ENCODE peak calls at places on chromosomes 5 and 9, in eight cellular contexts. One of them, this sample, is unnamed.

GRCh38 chr5:55218966-55219365 is 8.1 kb downstream of the MCIDAS start:
- DNase-seq in CD4-positive, alpha-beta memory T cell: no peak
- DNase-seq in endothelial cell: no peak
- DNase-seq in AG04449: no peak
- DNase-seq in T-helper 1 cell: no peak
- DNase-seq in activated CD4-positive, alpha-beta T cell treated with anti-CD3 and anti-CD28 coated beads, Interleukin-2, amount 10 ng/mL, durations not matched to agents 7 days and 5 days: no peak
- DNase-seq in Right ventricle myocardium superior: no peak
- DNase-seq in stimulated activated CD4-positive, alpha-beta T cell treated with anti-CD3 and anti-CD28 coated beads, TNF-alpha, amount 100 ng/mL, for 4 hours: no peak
- DNase-seq in this sample: no peak

GRCh38 chr9:29691758-29692407 is 2118.6 kb upstream of the C9orf72 start:
- DNase-seq in stimulated activated CD4-positive, alpha-beta T cell treated with anti-CD3 and anti-CD28 coated beads, TNF-alpha, amount 100 ng/mL, for 4 hours: no peak
- DNase-seq in Right ventricle myocardium superior: no peak
- DNase-seq in T-helper 1 cell: no peak
- DNase-seq in endothelial cell: peak
- DNase-seq in AG04449: no peak
- DNase-seq in CD4-positive, alpha-beta memory T cell: no peak
- DNase-seq in activated CD4-positive, alpha-beta T cell treated with anti-CD3 and anti-CD28 coated beads, Interleukin-2, amount 10 ng/mL, durations not matched to agents 7 days and 5 days: no peak
- DNase-seq in this sample: no peak

GRCh38 chr5:17302590-17302989 is 85.2 kb downstream of the BASP1 start:
- DNase-seq in Right ventricle myocardium superior: no peak
- DNase-seq in activated CD4-positive, alpha-beta T cell treated with anti-CD3 and anti-CD28 coated beads, Interleukin-2, amount 10 ng/mL, durations not matched to agents 7 days and 5 days: no peak
- DNase-seq in endothelial cell: no peak
- DNase-seq in AG04449: no peak
- DNase-seq in CD4-positive, alpha-beta memory T cell: no peak
- DNase-seq in T-helper 1 cell: no peak
- DNase-seq in stimulated activated CD4-positive, alpha-beta T cell treated with anti-CD3 and anti-CD28 coated beads, TNF-alpha, amount 100 ng/mL, for 4 hours: no peak
- DNase-seq in this sample: no peak

GRCh38 chr9:13082796-13083195 is 196.7 kb downstream of the MPDZ start:
- DNase-seq in endothelial cell: no peak
- DNase-seq in AG04449: no peak
- DNase-seq in T-helper 1 cell: no peak
- DNase-seq in activated CD4-positive, alpha-beta T cell treated with anti-CD3 and anti-CD28 coated beads, Interleukin-2, amount 10 ng/mL, durations not matched to agents 7 days and 5 days: no peak
- DNase-seq in Right ventricle myocardium superior: no peak
- DNase-seq in CD4-positive, alpha-beta memory T cell: no peak
- DNase-seq in stimulated activated CD4-positive, alpha-beta T cell treated with anti-CD3 and anti-CD28 coated beads, TNF-alpha, amount 100 ng/mL, for 4 hours: no peak
- DNase-seq in this sample: no peak

GRCh38 chr9:110049699-110050450 is 158.1 kb downstream of the C9orf152 start:
- DNase-seq in endothelial cell: peak
- DNase-seq in stimulated activated CD4-positive, alpha-beta T cell treated with anti-CD3 and anti-CD28 coated beads, TNF-alpha, amount 100 ng/mL, for 4 hours: peak
- DNase-seq in AG04449: no peak
- DNase-seq in Right ventricle myocardium superior: peak
- DNase-seq in CD4-positive, alpha-beta memory T cell: peak
- DNase-seq in T-helper 1 cell: no peak
- DNase-seq in activated CD4-positive, alpha-beta T cell treated with anti-CD3 and anti-CD28 coated beads, Interleukin-2, amount 10 ng/mL, durations not matched to agents 7 days and 5 days: peak
- DNase-seq in this sample: peak

GRCh38 chr5:102531506-102531905 is 32.7 kb upstream of the SLCO6A1 start:
- DNase-seq in CD4-positive, alpha-beta memory T cell: no peak
- DNase-seq in activated CD4-positive, alpha-beta T cell treated with anti-CD3 and anti-CD28 coated beads, Interleukin-2, amount 10 ng/mL, durations not matched to agents 7 days and 5 days: no peak
- DNase-seq in stimulated activated CD4-positive, alpha-beta T cell treated with anti-CD3 and anti-CD28 coated beads, TNF-alpha, amount 100 ng/mL, for 4 hours: no peak
- DNase-seq in T-helper 1 cell: no peak
- DNase-seq in AG04449: no peak
- DNase-seq in Right ventricle myocardium superior: no peak
- DNase-seq in endothelial cell: no peak
- DNase-seq in this sample: no peak

GRCh38 chr9:107755267-107755666 is 265.7 kb upstream of the KLF4 start:
- DNase-seq in stimulated activated CD4-positive, alpha-beta T cell treated with anti-CD3 and anti-CD28 coated beads, TNF-alpha, amount 100 ng/mL, for 4 hours: no peak
- DNase-seq in activated CD4-positive, alpha-beta T cell treated with anti-CD3 and anti-CD28 coated beads, Interleukin-2, amount 10 ng/mL, durations not matched to agents 7 days and 5 days: no peak
- DNase-seq in AG04449: peak
- DNase-seq in T-helper 1 cell: no peak
- DNase-seq in endothelial cell: no peak
- DNase-seq in Right ventricle myocardium superior: no peak
- DNase-seq in CD4-positive, alpha-beta memory T cell: no peak
- DNase-seq in this sample: no peak

GRCh38 chr9:13705913-13706312 is 426.4 kb upstream of the MPDZ start:
- DNase-seq in T-helper 1 cell: no peak
- DNase-seq in activated CD4-positive, alpha-beta T cell treated with anti-CD3 and anti-CD28 coated beads, Interleukin-2, amount 10 ng/mL, durations not matched to agents 7 days and 5 days: no peak
- DNase-seq in endothelial cell: no peak
- DNase-seq in AG04449: no peak
- DNase-seq in stimulated activated CD4-positive, alpha-beta T cell treated with anti-CD3 and anti-CD28 coated beads, TNF-alpha, amount 100 ng/mL, for 4 hours: no peak
- DNase-seq in CD4-positive, alpha-beta memory T cell: no peak
- DNase-seq in Right ventricle myocardium superior: peak
- DNase-seq in this sample: no peak

GRCh38 chr5:31637851-31638250 is 1.1 kb upstream of the PDZD2 start:
- DNase-seq in CD4-positive, alpha-beta memory T cell: no peak
- DNase-seq in activated CD4-positive, alpha-beta T cell treated with anti-CD3 and anti-CD28 coated beads, Interleukin-2, amount 10 ng/mL, durations not matched to agents 7 days and 5 days: no peak
- DNase-seq in AG04449: no peak
- DNase-seq in stimulated activated CD4-positive, alpha-beta T cell treated with anti-CD3 and anti-CD28 coated beads, TNF-alpha, amount 100 ng/mL, for 4 hours: no peak
- DNase-seq in endothelial cell: no peak
- DNase-seq in T-helper 1 cell: no peak
- DNase-seq in Right ventricle myocardium superior: no peak
- DNase-seq in this sample: no peak

GRCh38 chr9:34279431-34279830 is 49.6 kb downstream of the KIF24 start:
- DNase-seq in AG04449: no peak
- DNase-seq in T-helper 1 cell: no peak
- DNase-seq in Right ventricle myocardium superior: no peak
- DNase-seq in CD4-positive, alpha-beta memory T cell: no peak
- DNase-seq in stimulated activated CD4-positive, alpha-beta T cell treated with anti-CD3 and anti-CD28 coated beads, TNF-alpha, amount 100 ng/mL, for 4 hours: no peak
- DNase-seq in activated CD4-positive, alpha-beta T cell treated with anti-CD3 and anti-CD28 coated beads, Interleukin-2, amount 10 ng/mL, durations not matched to agents 7 days and 5 days: no peak
- DNase-seq in endothelial cell: no peak
- DNase-seq in this sample: no peak